ENCODE peak calls at places on chromosomes 16 and 17, in four cellular contexts. Y is Peyer's patch, K is H9, V is aorta. X is an unnamed sample.

GRCh38 chr16:17131351-17131750 is 339.4 kb downstream of the XYLT1 start:
- DNase-seq in K (no peak), V (no peak), Y (no peak), X (no peak)

GRCh38 chr16:84689126-84689525 is 10.7 kb upstream of the USP10 start:
- DNase-seq in V (no peak), K (no peak), Y (no peak), X (peak; percentile 44)

GRCh38 chr16:82016964-82017363 is 5.7 kb upstream of the SDR42E1 start:
- DNase-seq in Y (no peak), V (no peak), K (no peak), X (no peak)

GRCh38 chr16:22206847-22207714 is 1.0 kb downstream of the EEF2K start:
- DNase-seq in V (peak; percentile 96), K (peak; percentile 50), Y (peak; percentile 79), X (peak; percentile 93)

GRCh38 chr17:62681061-62681938 is 53.8 kb downstream of the MRC2 start:
- DNase-seq in Y (no peak), K (peak; percentile 34), V (peak; percentile 71), X (no peak)

GRCh38 chr17:15311996-15312395 is 29.4 kb downstream of the TEKT3 start:
- DNase-seq in K (no peak), V (no peak), Y (no peak), X (no peak)

GRCh38 chr17:36600936-36601302 is 464 bp upstream of the MRM1 start:
- DNase-seq in K (no peak), Y (no peak), V (no peak), X (no peak)

GRCh38 chr16:55871411-55872038 is 3.6 kb downstream of the CES5A start:
- DNase-seq in K (no peak), Y (no peak), V (no peak), X (no peak)

GRCh38 chr16:84629580-84629979 is 11.7 kb upstream of the COTL1 start:
- DNase-seq in K (no peak), V (no peak), Y (peak; percentile 23), X (no peak)

GRCh38 chr17:14701901-14702300 is 401.0 kb downstream of the HS3ST3B1 start:
- DNase-seq in K (no peak), Y (no peak), V (no peak), X (no peak)

GRCh38 chr16:5584100-5584499 is 486.5 kb upstream of the EEF2KMT start:
- DNase-seq in K (no peak), Y (no peak), V (no peak), X (no peak)

GRCh38 chr16:84648595-84649510 is 542 bp downstream of the KLHL36 start:
- DNase-seq in V (no peak), K (no peak), Y (peak; percentile 83), X (peak; percentile 81)

GRCh38 chr17:82841921-82842596 is 2.2 kb upstream of the ZNF750 start:
- DNase-seq in Y (no peak), K (no peak), V (peak; percentile 31), X (peak; percentile 34)

GRCh38 chr17:31549121-31549524 is 157.6 kb downstream of the RAB11FIP4 start:
- DNase-seq in V (no peak), Y (no peak), K (no peak), X (no peak)

GRCh38 chr17:80071116-80071980 is 30.0 kb upstream of the GAA start:
- DNase-seq in V (peak; percentile 86), K (no peak), Y (peak; percentile 57), X (peak; percentile 87)

GRCh38 chr16:84548971-84549844 is 44.7 kb upstream of the MEAK7 start:
- DNase-seq in K (no peak), Y (no peak), V (no peak), X (no peak)

GRCh38 chr16:85286970-85287814 is 174.9 kb upstream of the CIBAR2 start:
- DNase-seq in V (no peak), K (no peak), Y (no peak), X (peak; percentile 75)

GRCh38 chr16:1275791-1276579 is 20.1 kb downstream of the TPSD1 start:
- DNase-seq in Y (no peak), V (peak; percentile 76), K (no peak), X (no peak)

GRCh38 chr17:10072556-10072955 is 125.8 kb downstream of the GAS7 start:
- DNase-seq in K (no peak), V (peak; percentile 36), Y (no peak), X (peak; percentile 10)

GRCh38 chr16:50451951-50452508 is 83.2 kb upstream of the BRD7 start:
- DNase-seq in V (no peak), K (no peak), Y (no peak), X (peak; percentile 38)

GRCh38 chr17:72812823-72813222 is 279.7 kb downstream of the SLC39A11 start:
- DNase-seq in K (no peak), Y (no peak), V (no peak), X (no peak)

GRCh38 chr17:72811976-72812687 is 280.4 kb downstream of the SLC39A11 start:
- DNase-seq in Y (no peak), V (no peak), K (no peak), X (no peak)

GRCh38 chr17:72806011-72806410 is 286.5 kb downstream of the SLC39A11 start:
- DNase-seq in V (no peak), Y (no peak), K (no peak), X (no peak)

GRCh38 chr17:72816406-72816805 is 276.1 kb downstream of the SLC39A11 start:
- DNase-seq in V (no peak), Y (no peak), K (no peak), X (no peak)

DNA sequence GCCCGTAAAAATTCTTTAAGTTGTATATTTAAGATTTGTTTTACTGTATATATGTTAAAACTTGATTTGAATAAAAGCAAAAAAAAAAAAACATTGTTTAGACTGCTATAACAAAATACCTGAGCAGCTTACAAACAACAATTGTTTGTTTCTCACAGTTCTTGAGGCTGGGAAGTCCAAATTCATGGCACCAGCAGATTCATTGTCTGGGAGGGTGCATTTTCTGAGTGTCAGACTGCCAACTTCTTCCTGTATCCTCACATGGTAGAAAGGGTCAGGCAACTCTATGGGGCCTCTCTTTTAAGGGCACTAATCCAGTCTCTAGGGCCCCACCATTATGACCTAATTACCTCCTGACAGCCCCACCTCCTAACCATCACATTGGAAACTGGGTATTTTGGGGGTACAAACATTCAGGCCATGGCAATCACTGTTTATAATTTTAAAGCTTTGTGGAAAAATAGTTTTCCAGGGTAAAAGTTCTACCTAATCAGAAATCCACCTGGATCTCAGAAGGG is 281.4 kb downstream of the SLC39A11 start:
- DNase-seq in V (no peak), K (no peak), Y (no peak), X (no peak)
- H3K4me1 ChIP-seq in V (no peaks in the 10 kb centered on the region), K (no peaks in the 10 kb centered on the region), Y (no peaks in the 10 kb centered on the region), X (no peaks in the 10 kb centered on the region)

GRCh38 chr17:34379876-34380275 is 16.8 kb upstream of the CCL1 start:
- DNase-seq in K (no peak), V (no peak), Y (no peak), X (no peak)
- H3K4me1 ChIP-seq in K (no peaks in the 10 kb centered on the region), V (no peaks in the 10 kb centered on the region), Y (no peaks in the 10 kb centered on the region), X (no peaks in the 10 kb centered on the region)

DNA sequence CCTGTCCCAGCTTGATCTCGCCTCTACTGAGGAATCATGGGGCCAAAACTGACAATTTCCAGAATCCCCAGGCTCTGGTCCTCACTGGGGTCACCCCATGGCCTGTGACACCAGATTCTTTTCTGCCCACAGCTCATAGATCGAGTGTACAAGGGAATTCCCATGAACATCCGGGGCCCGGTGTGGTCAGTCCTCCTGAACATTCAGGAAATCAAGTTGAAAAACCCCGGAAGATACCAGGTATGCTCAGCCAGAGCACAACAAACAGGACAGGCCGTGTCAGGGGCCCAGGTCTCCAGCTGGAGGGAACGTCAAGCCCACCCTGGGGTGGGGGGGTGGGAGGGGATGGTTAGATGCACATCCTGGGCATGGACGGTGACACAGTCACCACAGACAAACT is 17.5 kb downstream of the USP6 start:
- DNase-seq in Y (no peak), V (peak; percentile 55), K (no peak), X (no peak)
- H3K4me1 ChIP-seq in Y (no peaks in the 10 kb centered on the region), V (no peaks in the 10 kb centered on the region), K (no peaks in the 10 kb centered on the region), X (no peaks in the 10 kb centered on the region)

GRCh38 chr17:48555616-48556533 is 11.0 kb upstream of the HOXB2 start:
- DNase-seq in V (no peak), K (peak; percentile 69), Y (no peak), X (peak; percentile 63)

GRCh38 chr17:48553837-48554236 is 8.9 kb upstream of the HOXB2 start:
- DNase-seq in K (no peak), V (no peak), Y (no peak), X (no peak)

GRCh38 chr17:48553190-48553547 is 8.3 kb upstream of the HOXB2 start:
- DNase-seq in Y (no peak), V (no peak), K (no peak), X (peak; percentile 68)

GRCh38 chr17:48555183-48555615 is 10.3 kb upstream of the HOXB2 start:
- DNase-seq in K (no peak), V (no peak), Y (no peak), X (no peak)

GRCh38 chr17:48554412-48555090 is 9.6 kb upstream of the HOXB2 start:
- DNase-seq in Y (no peak), V (no peak), K (peak; percentile 64), X (peak; percentile 71)
- H3K4me1 ChIP-seq in Y (peaks cover 69% of the 10 kb centered on the region), V (no peaks in the 10 kb centered on the region), K (no peaks in the 10 kb centered on the region), X (peaks cover 98% of the 10 kb centered on the region)

GRCh38 chr17:75628425-75628824 is 4.8 kb upstream of the SMIM5 start:
- DNase-seq in K (no peak), V (peak; percentile 73), Y (no peak), X (no peak)

GRCh38 chr17:75625813-75626486 is 7.3 kb upstream of the SMIM5 start:
- DNase-seq in K (peak; percentile 87), V (no peak), Y (no peak), X (no peak)

GRCh38 chr17:75624714-75625345 is 8.4 kb upstream of the SMIM5 start:
- DNase-seq in K (no peak), Y (no peak), V (no peak), X (no peak)

GRCh38 chr17:75627094-75627493 is 6.1 kb upstream of the SMIM5 start:
- DNase-seq in Y (no peak), V (no peak), K (no peak), X (no peak)

DNA sequence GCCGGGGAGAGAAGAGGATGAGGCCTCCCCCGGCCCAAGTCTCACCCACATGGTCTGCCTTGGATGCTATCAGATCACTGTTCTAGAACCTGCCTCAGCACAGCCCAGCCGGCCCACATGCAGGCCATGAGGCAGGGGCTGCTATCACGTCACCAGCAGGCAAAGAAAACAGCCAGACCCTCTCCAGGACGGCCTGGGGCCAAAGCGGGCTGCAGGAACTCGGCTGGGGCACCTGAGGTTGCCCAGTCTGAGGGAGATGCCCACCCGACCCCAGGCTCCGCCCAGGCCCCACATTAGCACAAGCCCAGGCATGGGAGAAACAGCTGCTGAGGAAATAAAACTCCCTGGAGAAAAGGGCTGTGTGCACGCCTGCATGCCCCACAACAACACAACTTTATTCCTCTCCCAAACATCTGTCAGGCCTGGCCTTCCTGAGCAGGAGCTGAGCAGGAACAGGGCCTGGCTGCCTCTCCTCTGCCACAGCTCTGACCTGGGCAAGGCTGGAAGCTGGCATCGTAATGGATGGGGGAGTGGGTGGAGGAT is 6.7 kb upstream of the SMIM5 start:
- DNase-seq in V (no peak), Y (no peak), K (no peak), X (no peak)
- H3K4me1 ChIP-seq in V (no peaks in the 10 kb centered on the region), Y (no peaks in the 10 kb centered on the region), K (no peaks in the 10 kb centered on the region), X (no peaks in the 10 kb centered on the region)

X was measured in sigmoid colon.